ENCODE peak calls at places on chromosome 19, in ten cellular contexts. One of them, this sample, is unnamed.

GRCh38 chr19:31616031-31616430 is 266.8 kb upstream of the TSHZ3 start:
- DNase-seq in activated CD4-positive, CD25-positive, alpha-beta regulatory T cell: no peak
- DNase-seq in activated CD8-positive, alpha-beta memory T cell treated with anti-CD3 and anti-CD28 coated beads for 1 hour: no peak
- DNase-seq in NCI-H1092 treated with DMSO at 0.1 percent for 48 hours: no peak
- DNase-seq in neural crest cell: no peak
- DNase-seq in anterior cingulate cortex: no peak
- DNase-seq in fibroblast of lung: peak
- DNase-seq in IMR-90: no peak
- DNase-seq in AG04449: no peak
- DNase-seq in naive thymus-derived CD4-positive, alpha-beta T cell: no peak
- DNase-seq in this sample: no peak

GRCh38 chr19:28296506-28296905 is 916.4 kb downstream of the UQCRFS1 start:
- DNase-seq in activated CD4-positive, CD25-positive, alpha-beta regulatory T cell: no peak
- DNase-seq in activated CD8-positive, alpha-beta memory T cell treated with anti-CD3 and anti-CD28 coated beads for 1 hour: no peak
- DNase-seq in NCI-H1092 treated with DMSO at 0.1 percent for 48 hours: no peak
- DNase-seq in neural crest cell: no peak
- DNase-seq in anterior cingulate cortex: no peak
- DNase-seq in fibroblast of lung: peak
- DNase-seq in IMR-90: no peak
- DNase-seq in AG04449: no peak
- DNase-seq in naive thymus-derived CD4-positive, alpha-beta T cell: no peak
- DNase-seq in this sample: peak

GRCh38 chr19:10634430-10634829 is 9.1 kb downstream of the SLC44A2 start:
- DNase-seq in activated CD4-positive, CD25-positive, alpha-beta regulatory T cell: no peak
- DNase-seq in activated CD8-positive, alpha-beta memory T cell treated with anti-CD3 and anti-CD28 coated beads for 1 hour: no peak
- DNase-seq in NCI-H1092 treated with DMSO at 0.1 percent for 48 hours: no peak
- DNase-seq in neural crest cell: no peak
- DNase-seq in anterior cingulate cortex: no peak
- DNase-seq in fibroblast of lung: no peak
- DNase-seq in IMR-90: no peak
- DNase-seq in AG04449: no peak
- DNase-seq in naive thymus-derived CD4-positive, alpha-beta T cell: no peak
- DNase-seq in this sample: no peak

GRCh38 chr19:40424637-40425449 is 949 bp downstream of the SERTAD1 start:
- DNase-seq in activated CD4-positive, CD25-positive, alpha-beta regulatory T cell: no peak
- DNase-seq in activated CD8-positive, alpha-beta memory T cell treated with anti-CD3 and anti-CD28 coated beads for 1 hour: no peak
- DNase-seq in NCI-H1092 treated with DMSO at 0.1 percent for 48 hours: no peak
- DNase-seq in neural crest cell: no peak
- DNase-seq in anterior cingulate cortex: no peak
- DNase-seq in fibroblast of lung: peak
- DNase-seq in IMR-90: peak
- DNase-seq in AG04449: no peak
- DNase-seq in naive thymus-derived CD4-positive, alpha-beta T cell: no peak
- DNase-seq in this sample: peak

GRCh38 chr19:21568816-21569496 is 63.6 kb downstream of the ZNF429 start:
- DNase-seq in activated CD4-positive, CD25-positive, alpha-beta regulatory T cell: peak
- DNase-seq in activated CD8-positive, alpha-beta memory T cell treated with anti-CD3 and anti-CD28 coated beads for 1 hour: peak
- DNase-seq in NCI-H1092 treated with DMSO at 0.1 percent for 48 hours: peak
- DNase-seq in neural crest cell: no peak
- DNase-seq in anterior cingulate cortex: peak
- DNase-seq in fibroblast of lung: peak
- DNase-seq in IMR-90: peak
- DNase-seq in AG04449: no peak
- DNase-seq in naive thymus-derived CD4-positive, alpha-beta T cell: peak
- DNase-seq in this sample: peak

GRCh38 chr19:13848811-13849241 is 28.1 kb upstream of the NANOS3 start:
- DNase-seq in activated CD4-positive, CD25-positive, alpha-beta regulatory T cell: no peak
- DNase-seq in activated CD8-positive, alpha-beta memory T cell treated with anti-CD3 and anti-CD28 coated beads for 1 hour: no peak
- DNase-seq in NCI-H1092 treated with DMSO at 0.1 percent for 48 hours: no peak
- DNase-seq in neural crest cell: no peak
- DNase-seq in anterior cingulate cortex: no peak
- DNase-seq in fibroblast of lung: no peak
- DNase-seq in IMR-90: no peak
- DNase-seq in AG04449: no peak
- DNase-seq in naive thymus-derived CD4-positive, alpha-beta T cell: no peak
- DNase-seq in this sample: no peak

GRCh38 chr19:46841458-46842083 is 9.1 kb downstream of the AP2S1 start:
- DNase-seq in activated CD4-positive, CD25-positive, alpha-beta regulatory T cell: no peak
- DNase-seq in activated CD8-positive, alpha-beta memory T cell treated with anti-CD3 and anti-CD28 coated beads for 1 hour: no peak
- DNase-seq in NCI-H1092 treated with DMSO at 0.1 percent for 48 hours: no peak
- DNase-seq in neural crest cell: no peak
- DNase-seq in anterior cingulate cortex: no peak
- DNase-seq in fibroblast of lung: peak
- DNase-seq in IMR-90: peak
- DNase-seq in AG04449: peak
- DNase-seq in naive thymus-derived CD4-positive, alpha-beta T cell: no peak
- DNase-seq in this sample: peak

GRCh38 chr19:42150940-42151339 is 18.7 kb upstream of the POU2F2 start:
- DNase-seq in activated CD4-positive, CD25-positive, alpha-beta regulatory T cell: no peak
- DNase-seq in activated CD8-positive, alpha-beta memory T cell treated with anti-CD3 and anti-CD28 coated beads for 1 hour: no peak
- DNase-seq in NCI-H1092 treated with DMSO at 0.1 percent for 48 hours: peak
- DNase-seq in neural crest cell: peak
- DNase-seq in anterior cingulate cortex: no peak
- DNase-seq in fibroblast of lung: no peak
- DNase-seq in IMR-90: no peak
- DNase-seq in AG04449: no peak
- DNase-seq in naive thymus-derived CD4-positive, alpha-beta T cell: no peak
- DNase-seq in this sample: no peak

GRCh38 chr19:43675269-43675879 is 5.4 kb upstream of the PLAUR start:
- DNase-seq in activated CD4-positive, CD25-positive, alpha-beta regulatory T cell: no peak
- DNase-seq in activated CD8-positive, alpha-beta memory T cell treated with anti-CD3 and anti-CD28 coated beads for 1 hour: no peak
- DNase-seq in NCI-H1092 treated with DMSO at 0.1 percent for 48 hours: no peak
- DNase-seq in neural crest cell: no peak
- DNase-seq in anterior cingulate cortex: no peak
- DNase-seq in fibroblast of lung: peak
- DNase-seq in IMR-90: peak
- DNase-seq in AG04449: no peak
- DNase-seq in naive thymus-derived CD4-positive, alpha-beta T cell: no peak
- DNase-seq in this sample: peak

GRCh38 chr19:15255359-15255990 is 23.2 kb upstream of the EPHX3 start:
- DNase-seq in activated CD4-positive, CD25-positive, alpha-beta regulatory T cell: no peak
- DNase-seq in activated CD8-positive, alpha-beta memory T cell treated with anti-CD3 and anti-CD28 coated beads for 1 hour: no peak
- DNase-seq in NCI-H1092 treated with DMSO at 0.1 percent for 48 hours: no peak
- DNase-seq in neural crest cell: no peak
- DNase-seq in anterior cingulate cortex: no peak
- DNase-seq in fibroblast of lung: no peak
- DNase-seq in IMR-90: no peak
- DNase-seq in AG04449: no peak
- DNase-seq in naive thymus-derived CD4-positive, alpha-beta T cell: no peak
- DNase-seq in this sample: no peak

GRCh38 chr19:43574424-43575155 is 737 bp downstream of the XRCC1 start:
- DNase-seq in activated CD4-positive, CD25-positive, alpha-beta regulatory T cell: no peak
- DNase-seq in activated CD8-positive, alpha-beta memory T cell treated with anti-CD3 and anti-CD28 coated beads for 1 hour: no peak
- DNase-seq in NCI-H1092 treated with DMSO at 0.1 percent for 48 hours: no peak
- DNase-seq in neural crest cell: no peak
- DNase-seq in anterior cingulate cortex: no peak
- DNase-seq in fibroblast of lung: peak
- DNase-seq in IMR-90: peak
- DNase-seq in AG04449: no peak
- DNase-seq in naive thymus-derived CD4-positive, alpha-beta T cell: no peak
- DNase-seq in this sample: peak

GRCh38 chr19:51807111-51807701 is 12.2 kb downstream of the FPR3 start:
- DNase-seq in activated CD4-positive, CD25-positive, alpha-beta regulatory T cell: no peak
- DNase-seq in activated CD8-positive, alpha-beta memory T cell treated with anti-CD3 and anti-CD28 coated beads for 1 hour: no peak
- DNase-seq in NCI-H1092 treated with DMSO at 0.1 percent for 48 hours: no peak
- DNase-seq in neural crest cell: no peak
- DNase-seq in anterior cingulate cortex: no peak
- DNase-seq in fibroblast of lung: no peak
- DNase-seq in IMR-90: no peak
- DNase-seq in AG04449: no peak
- DNase-seq in naive thymus-derived CD4-positive, alpha-beta T cell: no peak
- DNase-seq in this sample: peak

GRCh38 chr19:13128583-13128982 is 10.5 kb downstream of the NACC1 start:
- DNase-seq in activated CD4-positive, CD25-positive, alpha-beta regulatory T cell: no peak
- DNase-seq in activated CD8-positive, alpha-beta memory T cell treated with anti-CD3 and anti-CD28 coated beads for 1 hour: no peak
- DNase-seq in NCI-H1092 treated with DMSO at 0.1 percent for 48 hours: no peak
- DNase-seq in neural crest cell: no peak
- DNase-seq in anterior cingulate cortex: no peak
- DNase-seq in fibroblast of lung: no peak
- DNase-seq in IMR-90: no peak
- DNase-seq in AG04449: no peak
- DNase-seq in naive thymus-derived CD4-positive, alpha-beta T cell: no peak
- DNase-seq in this sample: no peak

GRCh38 chr19:10228925-10229324 is 2.2 kb downstream of the S1PR2 start:
- DNase-seq in activated CD4-positive, CD25-positive, alpha-beta regulatory T cell: no peak
- DNase-seq in activated CD8-positive, alpha-beta memory T cell treated with anti-CD3 and anti-CD28 coated beads for 1 hour: no peak
- DNase-seq in NCI-H1092 treated with DMSO at 0.1 percent for 48 hours: peak
- DNase-seq in neural crest cell: no peak
- DNase-seq in anterior cingulate cortex: no peak
- DNase-seq in fibroblast of lung: peak
- DNase-seq in IMR-90: peak
- DNase-seq in AG04449: no peak
- DNase-seq in naive thymus-derived CD4-positive, alpha-beta T cell: peak
- DNase-seq in this sample: peak

GRCh38 chr19:35379992-35380391 is 9.1 kb downstream of the GPR42 start:
- DNase-seq in activated CD4-positive, CD25-positive, alpha-beta regulatory T cell: no peak
- DNase-seq in activated CD8-positive, alpha-beta memory T cell treated with anti-CD3 and anti-CD28 coated beads for 1 hour: no peak
- DNase-seq in NCI-H1092 treated with DMSO at 0.1 percent for 48 hours: no peak
- DNase-seq in neural crest cell: no peak
- DNase-seq in anterior cingulate cortex: no peak
- DNase-seq in fibroblast of lung: no peak
- DNase-seq in IMR-90: no peak
- DNase-seq in AG04449: no peak
- DNase-seq in naive thymus-derived CD4-positive, alpha-beta T cell: no peak
- DNase-seq in this sample: no peak

GRCh38 chr19:9673912-9674668 is 810 bp downstream of the ZNF562 start:
- DNase-seq in activated CD4-positive, CD25-positive, alpha-beta regulatory T cell: no peak
- DNase-seq in activated CD8-positive, alpha-beta memory T cell treated with anti-CD3 and anti-CD28 coated beads for 1 hour: no peak
- DNase-seq in NCI-H1092 treated with DMSO at 0.1 percent for 48 hours: no peak
- DNase-seq in neural crest cell: no peak
- DNase-seq in anterior cingulate cortex: no peak
- DNase-seq in fibroblast of lung: peak
- DNase-seq in IMR-90: peak
- DNase-seq in AG04449: no peak
- DNase-seq in naive thymus-derived CD4-positive, alpha-beta T cell: peak
- DNase-seq in this sample: peak

GRCh38 chr19:18098891-18099622 is 1.5 kb downstream of the MAST3 start:
- DNase-seq in activated CD4-positive, CD25-positive, alpha-beta regulatory T cell: peak
- DNase-seq in activated CD8-positive, alpha-beta memory T cell treated with anti-CD3 and anti-CD28 coated beads for 1 hour: no peak
- DNase-seq in NCI-H1092 treated with DMSO at 0.1 percent for 48 hours: no peak
- DNase-seq in neural crest cell: no peak
- DNase-seq in anterior cingulate cortex: peak
- DNase-seq in fibroblast of lung: no peak
- DNase-seq in IMR-90: no peak
- DNase-seq in AG04449: no peak
- DNase-seq in naive thymus-derived CD4-positive, alpha-beta T cell: no peak
- DNase-seq in this sample: peak

GRCh38 chr19:32599736-32600157 is 18.8 kb downstream of the PDCD5 start:
- DNase-seq in activated CD4-positive, CD25-positive, alpha-beta regulatory T cell: peak
- DNase-seq in activated CD8-positive, alpha-beta memory T cell treated with anti-CD3 and anti-CD28 coated beads for 1 hour: peak
- DNase-seq in NCI-H1092 treated with DMSO at 0.1 percent for 48 hours: peak
- DNase-seq in neural crest cell: peak
- DNase-seq in anterior cingulate cortex: no peak
- DNase-seq in fibroblast of lung: peak
- DNase-seq in IMR-90: peak
- DNase-seq in AG04449: peak
- DNase-seq in naive thymus-derived CD4-positive, alpha-beta T cell: peak
- DNase-seq in this sample: peak

GRCh38 chr19:34960940-34961679 is 2.9 kb downstream of the ZNF792 start:
- DNase-seq in activated CD4-positive, CD25-positive, alpha-beta regulatory T cell: no peak
- DNase-seq in activated CD8-positive, alpha-beta memory T cell treated with anti-CD3 and anti-CD28 coated beads for 1 hour: no peak
- DNase-seq in NCI-H1092 treated with DMSO at 0.1 percent for 48 hours: no peak
- DNase-seq in neural crest cell: no peak
- DNase-seq in anterior cingulate cortex: no peak
- DNase-seq in fibroblast of lung: no peak
- DNase-seq in IMR-90: no peak
- DNase-seq in AG04449: no peak
- DNase-seq in naive thymus-derived CD4-positive, alpha-beta T cell: no peak
- DNase-seq in this sample: peak

GRCh38 chr19:23055946-23056345 is 53.0 kb upstream of the ZNF728 start:
- DNase-seq in activated CD4-positive, CD25-positive, alpha-beta regulatory T cell: no peak
- DNase-seq in activated CD8-positive, alpha-beta memory T cell treated with anti-CD3 and anti-CD28 coated beads for 1 hour: no peak
- DNase-seq in NCI-H1092 treated with DMSO at 0.1 percent for 48 hours: no peak
- DNase-seq in neural crest cell: no peak
- DNase-seq in anterior cingulate cortex: no peak
- DNase-seq in fibroblast of lung: no peak
- DNase-seq in IMR-90: no peak
- DNase-seq in AG04449: no peak
- DNase-seq in naive thymus-derived CD4-positive, alpha-beta T cell: no peak
- DNase-seq in this sample: no peak

GRCh38 chr19:609001-609340 is 19.3 kb downstream of the HCN2 start:
- DNase-seq in activated CD4-positive, CD25-positive, alpha-beta regulatory T cell: no peak
- DNase-seq in activated CD8-positive, alpha-beta memory T cell treated with anti-CD3 and anti-CD28 coated beads for 1 hour: no peak
- DNase-seq in NCI-H1092 treated with DMSO at 0.1 percent for 48 hours: no peak
- DNase-seq in neural crest cell: no peak
- DNase-seq in anterior cingulate cortex: peak
- DNase-seq in fibroblast of lung: no peak
- DNase-seq in IMR-90: no peak
- DNase-seq in AG04449: no peak
- DNase-seq in naive thymus-derived CD4-positive, alpha-beta T cell: no peak
- DNase-seq in this sample: no peak

GRCh38 chr19:48196933-48197665 is 26.6 kb downstream of the ZSWIM9 start:
- DNase-seq in activated CD4-positive, CD25-positive, alpha-beta regulatory T cell: no peak
- DNase-seq in activated CD8-positive, alpha-beta memory T cell treated with anti-CD3 and anti-CD28 coated beads for 1 hour: no peak
- DNase-seq in NCI-H1092 treated with DMSO at 0.1 percent for 48 hours: no peak
- DNase-seq in neural crest cell: no peak
- DNase-seq in anterior cingulate cortex: no peak
- DNase-seq in fibroblast of lung: no peak
- DNase-seq in IMR-90: no peak
- DNase-seq in AG04449: no peak
- DNase-seq in naive thymus-derived CD4-positive, alpha-beta T cell: no peak
- DNase-seq in this sample: no peak

GRCh38 chr19:1097810-1098176 is 2.6 kb upstream of the POLR2E start:
- DNase-seq in activated CD4-positive, CD25-positive, alpha-beta regulatory T cell: no peak
- DNase-seq in activated CD8-positive, alpha-beta memory T cell treated with anti-CD3 and anti-CD28 coated beads for 1 hour: no peak
- DNase-seq in NCI-H1092 treated with DMSO at 0.1 percent for 48 hours: no peak
- DNase-seq in neural crest cell: no peak
- DNase-seq in anterior cingulate cortex: no peak
- DNase-seq in fibroblast of lung: no peak
- DNase-seq in IMR-90: no peak
- DNase-seq in AG04449: no peak
- DNase-seq in naive thymus-derived CD4-positive, alpha-beta T cell: no peak
- DNase-seq in this sample: no peak

GRCh38 chr19:52601025-52601973 is 31.2 kb downstream of the ZNF701 start:
- DNase-seq in activated CD4-positive, CD25-positive, alpha-beta regulatory T cell: peak
- DNase-seq in activated CD8-positive, alpha-beta memory T cell treated with anti-CD3 and anti-CD28 coated beads for 1 hour: peak
- DNase-seq in NCI-H1092 treated with DMSO at 0.1 percent for 48 hours: peak
- DNase-seq in neural crest cell: peak
- DNase-seq in anterior cingulate cortex: peak
- DNase-seq in fibroblast of lung: peak
- DNase-seq in IMR-90: peak
- DNase-seq in AG04449: peak
- DNase-seq in naive thymus-derived CD4-positive, alpha-beta T cell: peak
- DNase-seq in this sample: peak

GRCh38 chr19:45419396-45419795 is 4.3 kb downstream of the ERCC1 start:
- DNase-seq in activated CD4-positive, CD25-positive, alpha-beta regulatory T cell: no peak
- DNase-seq in activated CD8-positive, alpha-beta memory T cell treated with anti-CD3 and anti-CD28 coated beads for 1 hour: no peak
- DNase-seq in NCI-H1092 treated with DMSO at 0.1 percent for 48 hours: no peak
- DNase-seq in neural crest cell: no peak
- DNase-seq in anterior cingulate cortex: peak
- DNase-seq in fibroblast of lung: no peak
- DNase-seq in IMR-90: no peak
- DNase-seq in AG04449: no peak
- DNase-seq in naive thymus-derived CD4-positive, alpha-beta T cell: no peak
- DNase-seq in this sample: no peak

GRCh38 chr19:41430907-41431306 is 3.7 kb upstream of the B3GNT8 start:
- DNase-seq in activated CD4-positive, CD25-positive, alpha-beta regulatory T cell: no peak
- DNase-seq in activated CD8-positive, alpha-beta memory T cell treated with anti-CD3 and anti-CD28 coated beads for 1 hour: no peak
- DNase-seq in NCI-H1092 treated with DMSO at 0.1 percent for 48 hours: no peak
- DNase-seq in neural crest cell: no peak
- DNase-seq in anterior cingulate cortex: no peak
- DNase-seq in fibroblast of lung: no peak
- DNase-seq in IMR-90: no peak
- DNase-seq in AG04449: no peak
- DNase-seq in naive thymus-derived CD4-positive, alpha-beta T cell: no peak
- DNase-seq in this sample: no peak

GRCh38 chr19:2261438-2262172 is 5.4 kb upstream of the JSRP1 start:
- DNase-seq in activated CD4-positive, CD25-positive, alpha-beta regulatory T cell: no peak
- DNase-seq in activated CD8-positive, alpha-beta memory T cell treated with anti-CD3 and anti-CD28 coated beads for 1 hour: no peak
- DNase-seq in NCI-H1092 treated with DMSO at 0.1 percent for 48 hours: no peak
- DNase-seq in neural crest cell: peak
- DNase-seq in anterior cingulate cortex: no peak
- DNase-seq in fibroblast of lung: no peak
- DNase-seq in IMR-90: no peak
- DNase-seq in AG04449: no peak
- DNase-seq in naive thymus-derived CD4-positive, alpha-beta T cell: no peak
- DNase-seq in this sample: peak

GRCh38 chr19:18776288-18776594 is 14.9 kb downstream of the COMP start:
- DNase-seq in activated CD4-positive, CD25-positive, alpha-beta regulatory T cell: no peak
- DNase-seq in activated CD8-positive, alpha-beta memory T cell treated with anti-CD3 and anti-CD28 coated beads for 1 hour: no peak
- DNase-seq in NCI-H1092 treated with DMSO at 0.1 percent for 48 hours: no peak
- DNase-seq in neural crest cell: no peak
- DNase-seq in anterior cingulate cortex: no peak
- DNase-seq in fibroblast of lung: peak
- DNase-seq in IMR-90: peak
- DNase-seq in AG04449: no peak
- DNase-seq in naive thymus-derived CD4-positive, alpha-beta T cell: no peak
- DNase-seq in this sample: peak